ENCODE peak calls at places on chromosomes 4 and X, in six cellular contexts. G is epithelial cell of prostate, C is amniotic epithelial cell, L is NCI-H1694, K is hypothalamus, J is GM13976. H is an unnamed sample.

GRCh38 chrX:154002215-154002719 is 17.4 kb downstream of the IRAK1 start:
- DNase-seq in G (no peak), C (peak), L (no peak), K (peak), J (no peak), H (no peak)

GRCh38 chr4:47933798-47934197 is 19.4 kb upstream of the NFXL1 start:
- DNase-seq in G (no peak), C (peak), L (peak), K (no peak), J (peak), H (peak)

GRCh38 chr4:120544838-120545237 is 377.7 kb downstream of the PRDM5 start:
- DNase-seq in G (no peak), C (no peak), L (no peak), K (no peak), J (no peak), H (no peak)

GRCh38 chr4:118994030-118994429 is 105.4 kb downstream of the SYNPO2 start:
- DNase-seq in G (no peak), C (no peak), L (peak), K (no peak), J (no peak), H (no peak)

GRCh38 chrX:69229436-69229835 is 64.2 kb upstream of the PJA1 start:
- DNase-seq in G (no peak), C (peak), L (no peak), K (no peak), J (no peak), H (no peak)

GRCh38 chr4:155604718-155605601 is 61.7 kb upstream of the GUCY1A1 start:
- DNase-seq in G (no peak), C (peak), L (no peak), K (no peak), J (no peak), H (no peak)

GRCh38 chr4:143025111-143025704 is 159.5 kb upstream of the USP38 start:
- DNase-seq in G (no peak), C (no peak), L (peak), K (no peak), J (no peak), H (no peak)

GRCh38 chr4:6368601-6369000 is 99.0 kb downstream of the WFS1 start:
- DNase-seq in G (no peak), C (no peak), L (no peak), K (no peak), J (no peak), H (no peak)

GRCh38 chr4:153676491-153676890 is 7.6 kb upstream of the TLR2 start:
- DNase-seq in G (no peak), C (peak), L (no peak), K (no peak), J (no peak), H (no peak)

GRCh38 chr4:4481394-4482000 is 60.4 kb downstream of the STX18 start:
- DNase-seq in G (no peak), C (no peak), L (no peak), K (no peak), J (no peak), H (no peak)

GRCh38 chr4:82951196-82951595 is 50.7 kb downstream of the THAP9 start:
- DNase-seq in G (no peak), C (no peak), L (no peak), K (no peak), J (no peak), H (no peak)